ENCODE peak calls at places on chromosome 14, in five cellular contexts. R, M, P, I and H are unnamed samples.
A peak's percentile ranks its signal among the peaks of the same experiment; 100 is the strongest.

GRCh38 chr14:76169776-76170175 is 18.1 kb downstream of the GPATCH2L start:
- DNase-seq in M (no peak), I (no peak), R (no peak), P (no peak), H (no peak)

GRCh38 chr14:82779301-82779700 is 1245.6 kb upstream of the SEL1L start:
- DNase-seq in P (no peak), M (no peak), R (no peak), I (no peak), H (no peak)

GRCh38 chr14:68547305-68548193 is 245.3 kb downstream of the ZFP36L1 start:
- DNase-seq in R (no peak), P (peak; percentile 85), I (no peak), M (peak; percentile 42), H (no peak)

GRCh38 chr14:31137214-31137889 is 70.2 kb downstream of the HECTD1 start:
- DNase-seq in M (no peak), R (no peak), I (no peak), P (peak; percentile 68), H (no peak)

GRCh38 chr14:98133806-98134205 is 1138.2 kb downstream of the BCL11B start:
- DNase-seq in R (no peak), M (no peak), P (no peak), I (no peak), H (no peak)

GRCh38 chr14:86961106-86961716 is 1031.8 kb downstream of the GALC start:
- DNase-seq in I (peak; percentile 9), M (no peak), P (no peak), R (no peak), H (no peak)

GRCh38 chr14:76985540-76986260 is 42.8 kb downstream of the IRF2BPL start:
- DNase-seq in I (no peak), M (no peak), P (no peak), R (no peak), H (no peak)

GRCh38 chr14:59484611-59485174 is 376 bp downstream of the JKAMP start:
- DNase-seq in M (no peak), P (no peak), R (no peak), I (no peak), H (no peak)

GRCh38 chr14:57889245-57889644 is 23.4 kb upstream of the SLC35F4 start:
- DNase-seq in P (no peak), M (peak; percentile 9), R (peak; percentile 3), I (no peak), H (no peak)

GRCh38 chr14:91038439-91038838 is 22.0 kb downstream of the RPS6KA5 start:
- DNase-seq in P (no peak), R (no peak), M (no peak), I (no peak), H (no peak)

GRCh38 chr14:93764211-93764659 is 24.1 kb downstream of the PRIMA1 start:
- DNase-seq in I (no peak), P (no peak), M (peak; percentile 36), R (no peak), H (no peak)

GRCh38 chr14:106037380-106037779 is 511.0 kb downstream of the TMEM121 start:
- DNase-seq in R (no peak), M (no peak), P (no peak), I (no peak), H (no peak)

GRCh38 chr14:32509632-32510187 is 180.6 kb downstream of the AKAP6 start:
- DNase-seq in R (peak; percentile 98), I (peak; percentile 50), P (no peak), M (peak; percentile 73), H (no peak)

GRCh38 chr14:81536125-81536771 is 2.6 kb upstream of the SEL1L start:
- DNase-seq in I (no peak), M (peak; percentile 19), R (no peak), P (no peak), H (no peak)

DNA sequence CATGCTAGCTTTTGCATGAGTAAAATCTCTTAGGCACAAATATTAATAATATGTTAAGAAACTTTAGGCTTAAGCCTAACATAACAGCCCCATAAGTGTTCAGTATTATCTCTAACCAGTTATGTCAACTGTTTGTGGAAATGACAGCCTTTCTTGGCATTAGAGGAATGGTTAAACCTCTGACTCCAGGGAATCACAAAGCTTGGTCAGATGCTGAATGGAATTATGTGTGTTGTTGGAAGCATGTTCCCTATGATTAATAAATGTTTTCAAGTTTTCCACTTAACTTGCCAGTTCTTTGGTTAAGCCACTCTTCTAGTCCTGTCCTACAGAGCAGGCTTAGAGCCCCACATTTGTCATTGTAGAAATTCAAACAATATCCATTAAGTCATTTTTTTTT is 17.0 kb downstream of the PSEN1 start:
- DNase-seq in I (no peak), R (no peak), M (no peak), P (no peak), H (no peak)
- TF ChIP-seq POLR2AphosphoS5 in I (no peak), R (no peak), M (no peak), P (no peak), H (no peak)

GRCh38 chr14:96038920-96039632 is at the start of gene C14orf132:
- DNase-seq in R (peak; percentile 33), P (peak; percentile 18), I (no peak), M (peak; percentile 63), H (no peak)
- TF ChIP-seq POLR2A in R (no peak), P (peak; percentile 49), I (no peak), M (peak; percentile 50), H (no peak)

GRCh38 chr14:69664865-69665526 is 53.6 kb downstream of the SUSD6 start:
- DNase-seq in P (no peak), M (no peak), R (no peak), I (peak; percentile 31), H (no peak)

GRCh38 chr14:69661194-69661537 is 49.8 kb downstream of the SUSD6 start:
- DNase-seq in M (no peak), I (no peak), R (no peak), P (no peak), H (no peak)

GRCh38 chr14:69662636-69663321 is 51.4 kb downstream of the SUSD6 start:
- DNase-seq in R (no peak), M (no peak), I (no peak), P (no peak), H (no peak)

GRCh38 chr14:69664190-69664742 is 52.9 kb downstream of the SUSD6 start:
- DNase-seq in P (no peak), I (no peak), M (no peak), R (no peak), H (no peak)

DNA sequence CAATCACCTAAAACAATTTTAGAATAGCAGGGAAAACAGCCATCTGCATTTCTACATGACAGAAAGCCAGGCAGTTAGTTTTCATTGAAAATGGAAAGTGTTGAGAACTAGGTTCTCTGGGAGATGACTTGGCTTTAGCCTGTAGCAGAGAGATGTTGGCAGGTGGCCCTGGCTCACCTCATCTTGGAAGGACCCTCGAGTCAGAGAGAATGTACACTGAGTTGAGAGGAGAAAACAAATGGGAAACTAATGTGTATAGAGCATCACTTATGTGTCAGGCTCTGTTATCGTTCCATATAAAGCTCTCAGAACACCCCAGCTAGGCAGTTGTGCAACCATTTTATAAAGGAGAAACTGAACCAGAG is 51.9 kb downstream of the SUSD6 start:
- DNase-seq in I (no peak), M (no peak), R (no peak), P (no peak), H (no peak)
- TF ChIP-seq POLR2AphosphoS5 in I (no peak), M (no peak), R (no peak), P (no peak), H (no peak)

GRCh38 chr14:69772082-69773017 is 5.4 kb downstream of the SRSF5 start:
- DNase-seq in R (no peak), P (no peak), I (peak; percentile 45), M (no peak), H (no peak)

GRCh38 chr14:69769623-69770022 is 2.7 kb downstream of the SRSF5 start:
- DNase-seq in I (no peak), M (no peak), R (no peak), P (no peak), H (no peak)

GRCh38 chr14:69768873-69769272 is 1.9 kb downstream of the SRSF5 start:
- DNase-seq in I (no peak), M (no peak), P (no peak), R (peak; percentile 58), H (no peak)

GRCh38 chr14:69770559-69770958 is 3.6 kb downstream of the SRSF5 start:
- DNase-seq in M (no peak), R (no peak), I (no peak), P (no peak), H (no peak)

GRCh38 chr14:69771136-69771535 is 4.2 kb downstream of the SRSF5 start:
- DNase-seq in P (no peak), R (no peak), I (no peak), M (no peak), H (no peak)
- TF ChIP-seq POLR2A in P (no peak), R (no peak), I (no peak), M (no peak), H (no peak)

DNA sequence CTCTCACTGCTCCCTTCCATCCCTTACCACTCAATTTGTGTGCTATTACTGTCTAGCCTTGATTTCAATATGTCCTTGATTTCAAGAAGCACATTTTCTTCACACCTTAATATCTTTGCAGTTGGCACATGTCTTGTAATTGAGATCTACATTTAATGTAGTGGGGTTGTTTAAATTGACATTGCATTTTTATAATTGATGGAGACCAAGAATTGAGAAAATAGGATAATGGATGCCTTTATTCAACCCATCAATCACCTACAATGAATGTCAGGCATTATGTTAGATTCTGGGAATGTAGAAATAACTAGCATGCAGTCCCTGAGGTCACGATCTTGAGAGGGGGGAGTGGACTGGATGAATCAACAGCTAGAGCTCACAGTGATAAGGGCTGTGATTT is 94.6 kb downstream of the SMOC1 start:
- DNase-seq in M (no peak), R (no peak), I (no peak), P (no peak), H (no peak)
- TF ChIP-seq POLR2AphosphoS5 in M (no peak), R (no peak), I (no peak), P (no peak), H (no peak)

GRCh38 chr14:95535226-95536021 is 574 bp downstream of the GLRX5 start:
- DNase-seq in I (no peak), R (peak; percentile 32), M (no peak), P (no peak), H (no peak)

GRCh38 chr14:95533391-95533821 is 1.4 kb upstream of the GLRX5 start:
- DNase-seq in P (no peak), R (peak; percentile 67), M (no peak), I (peak; percentile 21), H (peak; percentile 32)

GRCh38 chr14:95536036-95536577 is 1.3 kb downstream of the GLRX5 start:
- DNase-seq in R (no peak), P (no peak), I (no peak), M (no peak), H (no peak)

GRCh38 chr14:95533822-95534221 is 1.0 kb upstream of the GLRX5 start:
- DNase-seq in I (no peak), P (no peak), R (no peak), M (no peak), H (no peak)

GRCh38 chr14:95534299-95535225 is at the start of gene GLRX5:
- DNase-seq in P (peak; percentile 100), I (peak; percentile 100), M (peak; percentile 100), R (peak; percentile 100), H (peak; percentile 100)
- TF ChIP-seq POLR2A in P (peak; percentile 36), I (peak; percentile 74), M (peak; percentile 23), R (peak; percentile 65), H (no peak)

DNA sequence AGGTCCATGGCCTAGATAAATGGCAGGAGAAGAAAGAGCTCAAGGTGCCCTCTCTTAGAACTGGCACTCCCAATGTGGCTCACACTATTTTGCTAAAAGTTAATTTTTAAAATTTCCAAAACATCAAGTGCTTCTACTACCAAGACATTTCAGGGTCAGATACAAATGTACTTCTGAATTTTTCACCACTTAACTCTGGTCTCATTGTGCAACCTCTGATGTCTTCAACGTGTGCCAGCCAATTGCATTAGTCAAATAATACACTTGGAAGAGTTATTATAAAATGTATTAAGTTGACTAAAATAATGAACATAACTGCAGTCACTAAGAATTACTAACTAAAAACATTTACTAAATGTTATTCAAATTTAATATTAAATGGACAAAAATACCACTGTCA is 41.3 kb downstream of the SLC25A47 start:
- DNase-seq in M (no peak), I (no peak), R (no peak), P (no peak), H (no peak)
- TF ChIP-seq POLR2AphosphoS5 in M (no peak), I (no peak), R (no peak), P (no peak), H (no peak)